ENCODE peak calls at places on chromosomes 2 and 18, in seven cellular contexts. V is IMR-90, T is mesendoderm, Z is fibroblast of lung, A is colonic mucosa, Q is dorsolateral prefrontal cortex, S is tibial nerve. Y is an unnamed sample.

GRCh38 chr2:216352653-216353270 is 19.5 kb downstream of the MARCHF4 start:
- DNase-seq in V (no peak), T (no peak), Z (no peak), A (no peak), Q (no peak), S (no peak), Y (no peak)

GRCh38 chr2:223654384-223654915 is 52.3 kb upstream of the SCG2 start:
- DNase-seq in V (peak), T (no peak), Z (peak), A (no peak), Q (no peak), S (no peak), Y (no peak)

GRCh38 chr2:44155577-44156446 is 12.9 kb upstream of the PPM1B start:
- DNase-seq in V (peak), T (no peak), Z (no peak), A (no peak), Q (no peak), S (no peak), Y (no peak)

GRCh38 chr18:76687271-76688006 is 134.9 kb upstream of the ZNF236 start:
- DNase-seq in V (peak), T (peak), Z (no peak), A (no peak), Q (no peak), S (no peak), Y (no peak)

GRCh38 chr2:236639461-236639860 is 69.8 kb downstream of the ACKR3 start:
- DNase-seq in V (no peak), T (no peak), Z (no peak), A (no peak), Q (no peak), S (no peak), Y (no peak)

GRCh38 chr2:1882471-1882870 is 138.2 kb upstream of the PXDN start:
- DNase-seq in V (no peak), T (peak), Z (no peak), A (no peak), Q (no peak), S (no peak), Y (no peak)

GRCh38 chr2:111662039-111662740 is 221.8 kb downstream of the ANAPC1 start:
- DNase-seq in V (peak), T (no peak), Z (peak), A (no peak), Q (no peak), S (no peak), Y (no peak)

GRCh38 chr18:25592804-25593360 is 240.9 kb upstream of the ZNF521 start:
- DNase-seq in V (no peak), T (no peak), Z (no peak), A (no peak), Q (no peak), S (no peak), Y (no peak)

GRCh38 chr2:20852139-20852538 is 29.2 kb upstream of the LDAH start:
- DNase-seq in V (no peak), T (no peak), Z (no peak), A (no peak), Q (no peak), S (no peak), Y (no peak)

GRCh38 chr18:28073658-28074057 is 103.3 kb downstream of the CDH2 start:
- DNase-seq in V (no peak), T (peak), Z (no peak), A (no peak), Q (no peak), S (no peak), Y (no peak)

GRCh38 chr2:176852667-176853066 is 359.9 kb upstream of the HNRNPA3 start:
- DNase-seq in V (no peak), T (peak), Z (no peak), A (no peak), Q (no peak), S (no peak), Y (no peak)

GRCh38 chr2:101781326-101781725 is 83.8 kb downstream of the MAP4K4 start:
- DNase-seq in V (no peak), T (no peak), Z (no peak), A (no peak), Q (no peak), S (no peak), Y (no peak)

GRCh38 chr2:210363876-210364275 is 48.9 kb upstream of the MYL1 start:
- DNase-seq in V (no peak), T (peak), Z (no peak), A (no peak), Q (no peak), S (no peak), Y (no peak)

GRCh38 chr2:152042636-152043615 is 55.9 kb downstream of the CACNB4 start:
- DNase-seq in V (no peak), T (peak), Z (no peak), A (no peak), Q (no peak), S (no peak), Y (no peak)

GRCh38 chr18:3356614-3357013 is 93.4 kb upstream of the TGIF1 start:
- DNase-seq in V (no peak), T (no peak), Z (no peak), A (no peak), Q (no peak), S (no peak), Y (no peak)

GRCh38 chr18:3357516-3357915 is 92.5 kb upstream of the TGIF1 start:
- DNase-seq in V (no peak), T (no peak), Z (no peak), A (no peak), Q (no peak), S (no peak), Y (no peak)

GRCh38 chr18:3354506-3354905 is 92.6 kb downstream of the MYL12B start:
- DNase-seq in V (peak), T (no peak), Z (no peak), A (no peak), Q (no peak), S (no peak), Y (no peak)

DNA sequence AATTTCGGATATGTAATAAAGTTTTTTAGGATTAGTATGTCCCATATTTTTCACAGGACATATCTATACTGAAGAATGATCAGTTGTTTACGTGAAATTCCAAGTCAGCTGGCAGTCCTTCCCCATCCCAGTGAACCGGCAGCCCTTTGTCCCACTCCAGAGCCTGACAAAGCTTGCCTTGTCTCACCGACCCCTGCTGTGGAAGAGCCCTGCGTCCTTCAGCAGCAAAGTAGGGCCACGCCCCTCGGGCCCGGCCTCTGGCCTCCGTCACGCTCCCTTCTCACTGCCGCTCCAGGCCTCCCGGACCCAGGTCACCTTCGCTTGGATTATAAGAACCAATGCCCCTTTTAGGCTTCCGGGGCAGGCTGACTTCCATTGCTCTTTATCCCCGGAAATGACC is 89.8 kb upstream of the TGIF1 start:
- DNase-seq in V (no peak), T (peak), Z (no peak), A (no peak), Q (peak), S (no peak), Y (no peak)
- H3K27ac ChIP-seq in V (no peak), T (no peak), Z (no peak), A (no peak), Q (peak), S (peak), Y (peak)

DNA sequence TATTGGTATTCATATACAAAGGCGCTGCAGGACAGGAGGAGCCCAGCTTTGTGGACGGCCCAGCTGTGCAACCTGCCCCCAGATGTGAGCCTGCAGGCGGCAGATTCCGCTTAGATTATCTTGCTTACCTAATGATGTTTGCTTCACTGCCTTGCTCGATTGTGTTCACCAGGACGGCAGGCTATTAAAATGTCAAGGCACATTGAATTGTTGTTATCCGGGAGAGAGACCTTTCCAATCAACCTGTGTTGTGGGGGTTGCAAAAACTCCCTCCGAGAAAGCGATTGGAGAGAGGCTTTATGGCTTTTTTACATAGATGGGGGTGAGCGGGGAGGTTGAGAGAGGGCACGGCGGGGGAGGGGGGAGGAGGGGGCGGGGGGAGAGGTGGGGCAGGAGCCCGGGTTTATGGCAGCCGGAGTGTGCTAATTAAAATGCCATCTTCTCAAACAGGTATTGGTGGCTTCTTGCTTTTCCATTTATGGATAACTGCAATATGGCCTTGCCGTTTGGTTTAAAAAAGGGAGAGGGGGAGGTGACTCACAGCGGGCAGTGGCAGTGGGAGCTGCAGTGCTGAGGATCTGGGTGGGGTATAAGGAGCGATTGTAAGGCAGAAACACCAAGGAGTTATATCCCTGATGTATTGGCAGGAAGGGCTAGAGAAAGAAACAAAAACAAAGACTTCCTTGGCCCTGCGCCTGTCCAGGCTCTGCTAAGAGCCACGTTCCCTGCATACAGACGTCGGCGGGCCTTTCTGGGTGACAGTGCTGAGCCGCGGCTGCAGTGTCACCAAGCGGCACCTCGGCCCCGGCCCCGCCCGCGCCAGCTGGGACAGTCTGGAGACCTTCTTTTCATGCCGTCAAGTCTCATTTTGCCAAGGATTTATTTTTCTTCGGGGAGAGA is 97.2 kb downstream of the INSIG2 start:
- DNase-seq in V (peak), T (peak), Z (peak), A (peak), Q (peak), S (peak), Y (peak)
- H3K27ac ChIP-seq in V (peak), T (peak), Z (no peak), A (peak), Q (peak), S (peak), Y (peak)

GRCh38 chr2:88210132-88211004 is 40.2 kb downstream of the THNSL2 start:
- DNase-seq in V (no peak), T (peak), Z (no peak), A (no peak), Q (no peak), S (no peak), Y (no peak)
- H3K27ac ChIP-seq in V (no peak), T (no peak), Z (no peak), A (no peak), Q (no peak), S (no peak), Y (no peak)

GRCh38 chr2:127672341-127673303 is 2.7 kb downstream of the LIMS2 start:
- DNase-seq in V (no peak), T (no peak), Z (no peak), A (no peak), Q (no peak), S (no peak), Y (no peak)
- H3K27ac ChIP-seq in V (no peak), T (no peak), Z (no peak), A (no peak), Q (no peak), S (no peak), Y (no peak)

GRCh38 chr2:240205763-240206162 is 65.3 kb upstream of the OTOS start:
- DNase-seq in V (no peak), T (no peak), Z (no peak), A (no peak), Q (no peak), S (no peak), Y (no peak)
- H3K27ac ChIP-seq in V (no peak), T (no peak), Z (no peak), A (no peak), Q (no peak), S (no peak), Y (no peak)

DNA sequence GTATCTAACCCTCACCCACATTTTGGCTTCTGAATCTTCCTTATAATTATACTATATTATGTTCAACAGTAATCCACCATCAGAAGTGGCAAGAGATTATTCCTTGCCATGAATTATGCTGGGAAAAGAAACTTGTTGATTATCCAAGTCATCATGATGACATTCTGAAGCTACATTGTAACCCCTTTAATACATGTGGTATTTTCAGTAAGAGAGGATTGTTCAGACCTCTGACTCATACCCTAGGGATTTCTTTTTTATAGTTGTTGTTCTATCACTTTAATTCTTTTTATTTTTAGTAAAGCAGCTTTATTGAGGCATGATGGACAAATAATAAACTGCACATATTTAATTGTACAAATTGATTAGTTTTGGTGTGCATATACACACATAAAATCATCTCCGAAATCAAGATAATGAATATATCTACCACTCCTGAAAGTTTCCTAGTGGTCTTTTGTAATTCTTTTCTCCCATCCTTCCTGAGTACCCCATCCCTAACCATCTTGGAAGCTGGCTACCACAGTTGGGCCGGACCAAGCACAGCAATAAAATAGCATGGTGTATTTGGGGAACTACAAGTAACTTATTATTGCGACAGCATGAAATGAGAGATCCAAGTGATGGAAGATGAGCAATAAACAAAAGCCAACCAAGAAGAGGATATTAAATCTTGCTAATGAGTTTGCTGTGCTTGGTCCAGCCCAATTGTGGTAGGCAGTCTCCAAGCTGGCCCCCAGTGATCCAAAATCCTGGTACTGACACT is 159.9 kb downstream of the BARD1 start:
- DNase-seq in V (peak), T (no peak), Z (no peak), A (no peak), Q (no peak), S (no peak), Y (no peak)
- H3K27ac ChIP-seq in V (no peak), T (no peak), Z (no peak), A (no peak), Q (no peak), S (no peak), Y (no peak)

DNA sequence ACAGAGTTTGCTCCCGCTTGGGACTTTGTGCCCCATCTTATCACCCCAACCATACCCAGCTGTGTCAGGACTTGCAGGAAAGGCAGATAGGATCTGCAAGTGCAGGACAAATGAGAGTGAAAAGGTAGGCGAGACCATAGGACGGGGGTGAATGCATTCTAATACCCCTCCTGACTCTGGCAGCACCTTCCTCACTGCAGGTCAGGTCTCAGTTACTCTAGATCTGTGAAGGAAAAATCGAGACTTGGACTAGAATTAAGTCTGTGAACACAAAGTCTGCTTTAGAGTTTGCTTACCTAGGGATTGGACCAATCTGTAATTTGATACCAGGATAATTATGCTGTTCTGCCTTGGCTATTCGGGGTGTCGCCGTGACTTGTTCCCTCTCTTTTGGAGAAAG is 19.7 kb downstream of the NT5DC4 start:
- DNase-seq in V (no peak), T (no peak), Z (no peak), A (no peak), Q (no peak), S (no peak), Y (no peak)
- H3K27ac ChIP-seq in V (no peak), T (no peak), Z (no peak), A (no peak), Q (no peak), S (no peak), Y (no peak)

GRCh38 chr2:105789745-105790466 is 45.2 kb downstream of the NCK2 start:
- DNase-seq in V (peak), T (no peak), Z (peak), A (no peak), Q (no peak), S (no peak), Y (no peak)
- H3K27ac ChIP-seq in V (no peak), T (no peak), Z (peak), A (peak), Q (peak), S (peak), Y (peak)

DNA sequence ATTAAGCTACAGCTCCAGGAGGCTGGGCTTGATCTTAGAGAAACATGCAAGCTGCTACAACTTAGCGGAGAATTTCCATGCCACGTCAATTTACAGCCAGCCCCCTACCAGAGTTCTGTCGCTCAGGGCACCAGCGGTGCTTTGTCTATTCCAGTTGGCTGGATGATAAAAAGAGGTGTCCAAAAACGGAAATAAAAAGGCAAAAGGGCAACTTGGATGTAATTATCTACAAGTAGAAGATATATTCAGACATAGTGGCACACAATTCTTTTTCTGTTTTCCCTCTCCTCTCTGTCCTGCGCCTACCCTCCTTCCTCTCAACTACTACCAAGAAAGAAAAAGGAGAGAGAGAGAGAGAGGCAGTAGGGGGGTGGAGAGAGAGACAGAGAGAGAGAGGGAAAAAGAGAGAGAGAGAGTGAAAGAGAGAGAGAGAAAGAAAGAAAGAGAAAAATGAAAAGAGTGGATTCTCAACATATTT is 363 bp upstream of the RFTN2 start:
- DNase-seq in V (peak), T (peak), Z (peak), A (no peak), Q (no peak), S (no peak), Y (no peak)
- H3K27ac ChIP-seq in V (peak), T (no peak), Z (peak), A (peak), Q (peak), S (peak), Y (peak)